ENCODE peak calls at places on chromosome 3, in five cellular contexts. Z is LNCaP clone FGC, V is uterus, G is AG04450, P is neural crest cell. B is an unnamed sample.

GRCh38 chr3:79247367-79248103 is 520.3 kb downstream of the ROBO1 start:
- DNase-seq in P (no peak), Z (no peak), G (peak; percentile 27), V (no peak), B (no peak)

GRCh38 chr3:39752019-39752637 is 57.3 kb upstream of the MYRIP start:
- DNase-seq in V (no peak), G (no peak), Z (no peak), P (no peak), B (no peak)

GRCh38 chr3:31219131-31219843 is 313.4 kb upstream of the STT3B start:
- DNase-seq in P (no peak), V (no peak), G (no peak), Z (no peak), B (no peak)

GRCh38 chr3:194522579-194523046 is 35.8 kb upstream of the ATP13A3 start:
- DNase-seq in G (no peak), P (no peak), Z (peak; percentile 67), V (no peak), B (no peak)

GRCh38 chr3:49313902-49314676 is 25.8 kb downstream of the USP4 start:
- DNase-seq in P (no peak), G (no peak), V (no peak), Z (no peak), B (no peak)

GRCh38 chr3:136984837-136985236 is 27.1 kb downstream of the IL20RB start:
- DNase-seq in G (peak; percentile 16), Z (no peak), P (no peak), V (no peak), B (no peak)

GRCh38 chr3:177606891-177607290 is 409.6 kb upstream of the TBL1XR1 start:
- DNase-seq in P (no peak), V (no peak), G (no peak), Z (peak; percentile 78), B (no peak)

GRCh38 chr3:72163809-72164634 is 379.1 kb upstream of the PROK2 start:
- DNase-seq in G (no peak), V (no peak), Z (no peak), P (no peak), B (no peak)

GRCh38 chr3:37662708-37663107 is 199.0 kb upstream of the CTDSPL start:
- DNase-seq in P (no peak), V (no peak), G (no peak), Z (no peak), B (no peak)

GRCh38 chr3:23685484-23686258 is 120.1 kb upstream of the UBE2E1 start:
- DNase-seq in V (peak; percentile 77), Z (peak; percentile 54), P (no peak), G (peak; percentile 92), B (no peak)

GRCh38 chr3:7433073-7433472 is 572.2 kb downstream of the GRM7 start:
- DNase-seq in G (no peak), V (no peak), P (no peak), Z (peak; percentile 78), B (no peak)

GRCh38 chr3:39794880-39795279 is 14.5 kb upstream of the MYRIP start:
- DNase-seq in V (no peak), Z (no peak), P (no peak), G (no peak), B (no peak)

GRCh38 chr3:51927095-51927977 is 14.4 kb downstream of the RRP9 start:
- DNase-seq in G (no peak), P (no peak), Z (no peak), V (no peak), B (no peak)

GRCh38 chr3:71217640-71218222 is 365.8 kb downstream of the FOXP1 start:
- DNase-seq in V (no peak), G (no peak), Z (no peak), P (no peak), B (no peak)

GRCh38 chr3:178353292-178353814 is 182.9 kb upstream of the KCNMB2 start:
- DNase-seq in Z (no peak), P (no peak), G (no peak), V (no peak), B (no peak)

GRCh38 chr3:94453864-94454263 is 391.0 kb downstream of the NSUN3 start:
- DNase-seq in V (no peak), Z (no peak), P (no peak), G (no peak), B (no peak)

GRCh38 chr3:25589783-25590258 is 74.9 kb downstream of the TOP2B start:
- DNase-seq in Z (no peak), V (no peak), P (no peak), G (no peak), B (no peak)

GRCh38 chr3:12591997-12592715 is 35.3 kb downstream of the MKRN2 start:
- DNase-seq in V (no peak), P (no peak), Z (no peak), G (no peak), B (no peak)

GRCh38 chr3:61030469-61031035 is 220.7 kb downstream of the FHIT start:
- DNase-seq in G (no peak), Z (no peak), P (no peak), V (no peak), B (no peak)

GRCh38 chr3:61684386-61684785 is 123.0 kb downstream of the PTPRG start:
- DNase-seq in G (no peak), Z (no peak), P (no peak), V (no peak), B (no peak)

GRCh38 chr3:48623851-48624547 is 2.4 kb upstream of the TMEM89 start:
- DNase-seq in G (no peak), P (no peak), Z (peak; percentile 67), V (no peak), B (no peak)

GRCh38 chr3:126451511-126451910 is 24.2 kb downstream of the ZXDC start:
- DNase-seq in G (no peak), V (no peak), Z (no peak), P (no peak), B (no peak)

GRCh38 chr3:98902341-98902740 is 846 bp upstream of the DCBLD2 start:
- DNase-seq in P (no peak), V (no peak), Z (no peak), G (no peak), B (no peak)

GRCh38 chr3:144394052-144394451 is 422.4 kb downstream of the DIPK2A start:
- DNase-seq in P (no peak), G (no peak), V (no peak), Z (no peak), B (no peak)

GRCh38 chr3:79032686-79033318 is 735.0 kb downstream of the ROBO1 start:
- DNase-seq in P (peak; percentile 33), V (no peak), G (peak; percentile 13), Z (peak; percentile 35), B (no peak)

GRCh38 chr3:112010631-112011030 is 11.9 kb downstream of the TAGLN3 start:
- DNase-seq in Z (no peak), P (no peak), V (no peak), G (no peak), B (no peak)

GRCh38 chr3:42682301-42683070 is 2.9 kb upstream of the KLHL40 start:
- DNase-seq in G (no peak), P (no peak), Z (no peak), V (peak; percentile 14), B (no peak)

GRCh38 chr3:50147447-50147846 is 7.7 kb upstream of the SEMA3F start:
- DNase-seq in Z (no peak), V (no peak), P (no peak), G (no peak), B (no peak)

GRCh38 chr3:193599393-193599792 is 6.4 kb downstream of the OPA1 start:
- DNase-seq in P (no peak), G (no peak), V (no peak), Z (no peak), B (no peak)

GRCh38 chr3:176120507-176120906 is 1076.8 kb downstream of the TBL1XR1 start:
- DNase-seq in V (no peak), G (no peak), Z (no peak), P (no peak), B (no peak)

GRCh38 chr3:52857870-52858269 is 23.1 kb upstream of the MUSTN1 start:
- DNase-seq in G (no peak), V (no peak), Z (no peak), P (no peak), B (no peak)

GRCh38 chr3:98565843-98566242 is 27.6 kb downstream of the CPOX start:
- DNase-seq in G (no peak), V (no peak), P (no peak), Z (no peak), B (no peak)

GRCh38 chr3:170790591-170790990 is 79.4 kb downstream of the RPL22L1 start:
- DNase-seq in Z (no peak), G (no peak), V (no peak), P (no peak), B (no peak)

GRCh38 chr3:10974131-10974530 is 18.4 kb upstream of the SLC6A1 start:
- DNase-seq in V (no peak), P (no peak), Z (no peak), G (no peak), B (no peak)

GRCh38 chr3:130905551-130905950 is 11.7 kb downstream of the ATP2C1 start:
- DNase-seq in V (no peak), Z (peak; percentile 73), P (no peak), G (no peak), B (no peak)

GRCh38 chr3:113166719-113167492 is 44.5 kb upstream of the BOC start:
- DNase-seq in Z (no peak), V (peak; percentile 75), G (peak; percentile 16), P (no peak), B (no peak)

GRCh38 chr3:178634975-178635374 is 98.7 kb downstream of the KCNMB2 start:
- DNase-seq in G (no peak), P (no peak), V (no peak), Z (no peak), B (no peak)

DNA sequence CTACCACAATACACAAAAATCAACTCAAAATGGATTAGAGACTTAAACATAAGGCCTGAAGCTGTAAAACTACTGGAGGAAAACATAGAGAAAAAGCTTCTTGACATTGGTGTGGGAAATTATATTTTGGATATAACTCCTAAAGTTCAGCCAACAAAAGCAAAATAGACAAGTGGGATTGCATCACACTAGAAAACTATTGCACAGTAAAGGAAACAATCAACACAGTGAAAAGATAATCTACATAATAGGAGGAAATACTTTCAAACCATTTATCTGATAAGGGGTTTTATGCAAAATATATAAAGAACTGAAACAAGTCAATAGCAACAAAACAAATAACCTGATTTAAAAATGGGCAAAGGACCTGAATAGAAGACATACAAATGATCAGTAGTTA is 37.6 kb upstream of the TP63 start:
- DNase-seq in V (no peak), Z (no peak), P (no peak), G (no peak), B (no peak)
- TF ChIP-seq CTCF in V (no peak), Z (no peak), P (no peak), G (no peak), B (no peak)

DNA sequence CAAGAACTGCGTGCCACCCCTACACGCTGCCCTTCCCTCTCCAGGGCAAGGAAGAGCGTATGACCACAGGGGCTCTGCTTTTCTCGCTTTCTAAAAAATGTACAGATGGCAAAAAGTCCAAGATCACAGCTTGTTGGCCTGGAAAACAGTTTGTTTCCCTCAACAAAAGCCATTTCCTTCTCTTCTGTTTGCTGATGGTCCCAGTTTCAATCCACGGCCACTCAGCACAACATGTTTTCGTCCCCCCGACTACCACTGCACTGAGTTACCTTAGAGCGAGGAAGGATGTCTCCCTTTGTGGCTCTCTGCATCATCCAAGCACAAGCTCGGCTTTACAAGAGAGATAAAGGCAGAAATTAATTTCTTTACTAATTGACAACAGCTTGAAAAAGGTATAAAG is 70.9 kb downstream of the ABTB1 start:
- DNase-seq in V (no peak), P (no peak), Z (no peak), G (no peak), B (no peak)
- TF ChIP-seq CTCF in V (no peak), P (no peak), Z (no peak), G (no peak), B (no peak)

GRCh38 chr3:4492240-4493007 is 724 bp upstream of the ITPR1 start:
- DNase-seq in P (peak; percentile 23), V (peak; percentile 49), G (no peak), Z (peak; percentile 34), B (peak; percentile 48)
- TF ChIP-seq CTCF in P (no peak), V (no peak), G (peak; percentile 11), Z (peak; percentile 21), B (no peak)

GRCh38 chr3:140499114-140499757 is 178.6 kb upstream of the TRIM42 start:
- DNase-seq in G (no peak), P (no peak), V (no peak), Z (no peak), B (no peak)
- TF ChIP-seq CTCF in G (no peak), P (peak; percentile 58), V (peak; percentile 15), Z (peak; percentile 64), B (no peak)